ENCODE peak calls at places on chromosome 12, in eight cellular contexts. D is activated B cell treated with CpG ODN at 0.5 μM for 24 hours, G is HFFc6, B is nephron progenitor cell, K is neural progenitor cell, L is AG10803, W is bronchial epithelial cell, F is lower leg skin. Y is an unnamed sample.

GRCh38 chr12:11958216-11959091 is 112.3 kb upstream of the BCL2L14 start:
- DNase-seq in D (no peak), G (peak; percentile 92), B (no peak), K (no peak), L (peak; percentile 93), W (peak; percentile 93), F (no peak), Y (no peak)

GRCh38 chr12:26787125-26787495 is 45.9 kb downstream of the ITPR2 start:
- DNase-seq in D (no peak), G (peak; percentile 84), B (no peak), K (peak; percentile 9), L (peak; percentile 64), W (peak; percentile 84), F (no peak), Y (no peak)

GRCh38 chr12:132399092-132400010 is 70.0 kb upstream of the GALNT9 start:
- DNase-seq in D (no peak), G (no peak), B (no peak), K (no peak), L (no peak), W (no peak), F (no peak), Y (peak; percentile 45)

GRCh38 chr12:65853489-65854157 is 29.3 kb downstream of the HMGA2 start:
- DNase-seq in D (no peak), G (peak; percentile 87), B (no peak), K (no peak), L (peak; percentile 50), W (no peak), F (no peak), Y (no peak)

GRCh38 chr12:32583535-32583934 is 95.6 kb upstream of the DNM1L start:
- DNase-seq in D (no peak), G (no peak), B (no peak), K (no peak), L (no peak), W (peak; percentile 58), F (no peak), Y (no peak)

GRCh38 chr12:31589582-31589895 is 1.4 kb downstream of the DENND5B start:
- DNase-seq in D (no peak), G (no peak), B (peak; percentile 70), K (peak; percentile 77), L (no peak), W (no peak), F (no peak), Y (no peak)

GRCh38 chr12:110249716-110250225 is 31.3 kb upstream of the ATP2A2 start:
- DNase-seq in D (no peak), G (no peak), B (no peak), K (no peak), L (peak; percentile 41), W (no peak), F (peak; percentile 74), Y (no peak)

GRCh38 chr12:107393043-107393725 is 292.4 kb upstream of the PWP1 start:
- DNase-seq in D (no peak), G (no peak), B (no peak), K (no peak), L (no peak), W (peak; percentile 40), F (no peak), Y (no peak)

GRCh38 chr12:51863921-51864700 is 15.6 kb upstream of the FIGNL2 start:
- DNase-seq in D (no peak), G (no peak), B (peak; percentile 91), K (peak; percentile 92), L (no peak), W (no peak), F (no peak), Y (no peak)

DNA sequence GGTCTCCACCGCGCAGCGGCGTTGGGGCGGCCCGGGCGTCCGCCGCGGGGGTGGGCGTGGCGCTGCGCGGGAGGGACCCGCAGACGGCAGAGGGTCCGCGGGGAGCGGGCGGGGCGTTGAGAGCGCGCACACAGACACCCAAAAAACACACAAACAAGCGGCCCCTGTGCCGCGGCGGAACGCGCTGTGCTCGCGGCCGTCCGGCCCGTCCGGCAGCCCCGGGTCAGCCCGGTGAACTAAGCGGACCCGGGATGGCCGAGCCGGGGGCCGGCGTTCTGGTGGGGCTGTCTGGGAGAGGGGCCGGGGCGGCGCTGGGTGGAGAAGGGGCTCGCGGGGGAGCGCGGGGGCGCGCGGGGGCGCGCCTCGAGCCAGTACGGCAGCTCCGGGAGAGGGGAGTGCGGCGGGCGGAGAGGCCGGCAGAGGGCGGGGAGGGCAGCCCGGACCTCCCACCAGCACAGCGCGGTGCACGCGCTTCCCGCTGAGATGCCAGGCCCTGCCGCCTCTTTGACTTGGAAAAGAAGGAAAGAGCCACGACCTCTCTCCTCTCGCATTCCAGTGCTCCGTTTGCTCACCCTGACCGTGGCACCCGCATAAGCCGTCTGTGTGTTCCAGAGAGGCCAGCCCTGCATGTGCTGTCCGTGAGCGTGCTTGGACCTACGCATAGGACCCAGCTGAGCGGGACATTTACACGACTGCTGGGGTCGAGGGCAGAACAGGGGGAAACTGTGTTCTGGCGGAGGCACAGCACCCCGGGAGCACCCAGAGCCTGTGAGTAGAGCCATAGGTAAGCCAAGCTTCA is 10.3 kb downstream of the SLC6A12 start:
- DNase-seq in D (no peak), G (no peak), B (peak; percentile 83), K (peak; percentile 82), L (no peak), W (no peak), F (no peak), Y (no peak)
- TF ChIP-seq CTCF in D (no peak), G (no peak), B (peak; percentile 19), K (peak; percentile 30), L (no peak), W (peak; percentile 5), F (no peak), Y (peak; percentile 32)

DNA sequence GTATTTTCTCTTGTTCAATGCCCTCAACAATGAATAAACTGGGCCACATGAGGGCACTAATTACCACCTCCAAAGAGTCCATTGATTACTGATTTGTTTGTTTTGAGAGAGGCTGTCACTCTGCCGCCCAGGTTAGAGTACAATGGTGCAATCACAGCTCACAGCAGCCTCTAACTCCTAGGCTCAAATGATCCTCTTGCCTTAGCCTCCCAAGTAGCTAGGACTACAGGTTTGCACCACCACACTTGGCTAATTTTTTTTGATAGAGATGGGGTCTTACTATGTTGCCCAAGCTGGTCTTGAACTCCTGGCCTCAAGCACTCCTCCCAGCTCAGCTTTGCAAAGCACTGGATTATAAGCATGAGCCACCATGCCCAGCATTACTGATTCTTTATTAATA is 28.3 kb upstream of the SYCP3 start:
- DNase-seq in D (no peak), G (no peak), B (no peak), K (no peak), L (no peak), W (no peak), F (no peak), Y (no peak)
- TF ChIP-seq CTCF in D (no peak), G (no peak), B (no peak), K (no peak), L (no peak), W (no peak), F (no peak), Y (no peak)

DNA sequence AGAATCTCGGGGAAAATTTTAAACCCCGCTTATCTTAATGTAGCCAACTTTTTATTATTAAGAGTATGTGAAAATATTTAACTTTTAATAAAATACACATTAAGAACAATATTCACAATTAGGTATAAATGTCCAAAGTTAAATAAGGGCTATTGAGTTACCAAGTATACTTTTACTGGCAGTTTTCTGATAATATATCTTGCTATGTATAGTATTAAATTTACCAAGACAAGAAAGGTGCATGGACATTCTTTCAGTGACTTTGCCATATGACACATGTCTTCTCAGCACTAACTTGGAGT is 115.4 kb downstream of the MON2 start:
- DNase-seq in D (no peak), G (no peak), B (no peak), K (no peak), L (no peak), W (no peak), F (no peak), Y (no peak)
- TF ChIP-seq CTCF in D (peak; percentile 0), G (peak; percentile 45), B (peak; percentile 10), K (no peak), L (no peak), W (no peak), F (no peak), Y (peak; percentile 30)

GRCh38 chr12:28586481-28586880 is 396.2 kb downstream of the CCDC91 start:
- DNase-seq in D (no peak), G (no peak), B (no peak), K (no peak), L (no peak), W (no peak), F (no peak), Y (no peak)

GRCh38 chr12:28582687-28583376 is 392.6 kb downstream of the CCDC91 start:
- DNase-seq in D (no peak), G (no peak), B (no peak), K (no peak), L (no peak), W (no peak), F (no peak), Y (no peak)

GRCh38 chr12:28585146-28585545 is 394.9 kb downstream of the CCDC91 start:
- DNase-seq in D (no peak), G (no peak), B (no peak), K (no peak), L (no peak), W (no peak), F (no peak), Y (no peak)

GRCh38 chr12:28578833-28579252 is 388.6 kb downstream of the CCDC91 start:
- DNase-seq in D (no peak), G (no peak), B (no peak), K (no peak), L (peak; percentile 9), W (peak; percentile 57), F (no peak), Y (no peak)

DNA sequence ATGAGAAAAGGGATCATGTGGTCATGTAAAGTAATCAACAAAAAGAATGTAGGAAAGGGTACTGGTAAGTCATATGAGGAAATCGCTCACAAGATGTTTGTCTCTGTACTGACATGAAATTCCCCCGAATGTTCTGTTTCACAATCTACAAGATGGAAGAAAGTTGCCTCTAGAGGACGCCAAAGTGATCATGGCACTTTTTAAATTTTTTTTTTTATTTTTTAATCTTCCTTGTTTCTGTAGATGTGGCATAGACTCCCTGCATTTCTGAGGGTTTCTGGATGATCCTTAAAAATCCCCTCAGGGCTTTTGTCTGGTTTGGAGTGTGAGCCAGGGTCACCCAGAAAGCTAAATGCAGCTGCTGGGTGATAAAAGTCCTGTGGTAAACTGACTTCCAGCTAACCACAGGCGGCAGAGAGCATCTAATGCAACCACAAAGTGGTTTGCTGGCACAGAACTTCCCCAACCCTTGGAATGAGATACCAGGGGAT is 393.6 kb downstream of the CCDC91 start:
- DNase-seq in D (no peak), G (peak; percentile 94), B (no peak), K (no peak), L (peak; percentile 82), W (peak; percentile 11), F (no peak), Y (no peak)
- TF ChIP-seq CTCF in D (no peak), G (peak; percentile 76), B (no peak), K (peak; percentile 26), L (peak; percentile 36), W (no peak), F (no peak), Y (peak; percentile 7)

DNA sequence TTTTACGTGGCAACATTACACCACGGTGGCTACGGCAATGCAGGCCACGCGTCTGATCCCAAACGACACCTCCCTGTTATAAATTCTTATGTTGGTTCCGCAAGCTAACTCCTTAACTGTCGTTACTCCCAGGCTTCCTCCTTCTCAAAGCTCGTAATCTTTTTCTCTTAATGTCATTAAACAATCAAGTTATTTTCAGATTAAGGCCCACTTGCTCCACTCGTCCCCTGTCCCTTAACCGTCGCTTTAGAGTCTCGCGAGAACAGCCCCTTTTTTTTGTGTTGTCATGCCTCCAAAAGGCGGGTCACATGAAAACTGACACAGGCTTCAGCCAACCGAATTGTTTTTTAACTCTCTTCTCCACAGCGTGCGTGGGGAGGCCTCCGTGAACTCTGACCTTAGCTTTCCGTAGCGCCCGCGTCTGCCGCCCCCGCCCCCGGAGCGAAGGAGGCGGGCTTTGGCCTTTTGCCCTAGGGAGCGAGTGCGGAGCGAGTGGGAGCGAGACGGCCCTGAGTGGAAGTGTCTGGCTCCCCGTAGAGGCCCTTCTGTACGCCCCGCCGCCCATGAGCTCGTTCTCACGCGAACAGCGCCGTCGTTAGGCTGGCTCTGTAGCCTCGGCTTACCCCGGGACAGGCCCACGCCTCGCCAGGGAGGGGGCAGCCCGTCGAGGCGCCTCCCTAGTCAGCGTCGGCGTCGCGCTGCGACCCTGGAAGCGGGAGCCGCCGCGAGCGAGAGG is at the start of gene CAND1:
- DNase-seq in D (peak; percentile 95), G (peak; percentile 99), B (peak; percentile 91), K (peak; percentile 97), L (peak; percentile 99), W (peak; percentile 95), F (peak; percentile 99), Y (peak; percentile 97)
- TF ChIP-seq CTCF in D (no peak), G (peak; percentile 39), B (no peak), K (peak; percentile 31), L (no peak), W (peak; percentile 7), F (no peak), Y (no peak)